ENCODE peak calls at places on chromosome 10, in four cellular contexts. T is hepatic stellate cell, W is COR-L47, H is NCI-H1417 treated with DMSO at 0.1 percent for 48 hours. X is an unnamed sample.

GRCh38 chr10:84696610-84697009 is 368.2 kb downstream of the CCSER2 start:
- DNase-seq in T (no peak), H (no peak), W (no peak), X (no peak)

GRCh38 chr10:95606922-95607321 is 45.8 kb upstream of the SORBS1 start:
- DNase-seq in H (no peak), W (no peak), T (no peak), X (no peak)

GRCh38 chr10:26367771-26368170 is 70.4 kb upstream of the APBB1IP start:
- DNase-seq in H (no peak), T (no peak), W (no peak), X (no peak)

GRCh38 chr10:122461367-122461728 is at the start of gene HTRA1:
- DNase-seq in H (no peak), T (peak), W (peak), X (peak)

GRCh38 chr10:34127676-34128075 is 687.4 kb downstream of the PARD3 start:
- DNase-seq in H (no peak), T (no peak), W (no peak), X (no peak)

GRCh38 chr10:110074298-110074697 is 66.5 kb downstream of the ADD3 start:
- DNase-seq in W (no peak), H (no peak), T (no peak), X (no peak)

GRCh38 chr10:3924344-3924743 is 139.3 kb upstream of the KLF6 start:
- DNase-seq in T (peak), W (no peak), H (no peak), X (no peak)

GRCh38 chr10:124717911-124718734 is 26.1 kb downstream of the FAM53B start:
- DNase-seq in H (no peak), W (no peak), T (no peak), X (no peak)

GRCh38 chr10:13930123-13930522 is 343.4 kb downstream of the PRPF18 start:
- DNase-seq in W (no peak), H (no peak), T (no peak), X (no peak)

GRCh38 chr10:94010886-94011285 is 17.2 kb downstream of the PLCE1 start:
- DNase-seq in T (no peak), W (no peak), H (no peak), X (no peak)

GRCh38 chr10:132891313-132891712 is 51.1 kb downstream of the CFAP46 start:
- DNase-seq in T (no peak), W (no peak), H (no peak), X (no peak)

GRCh38 chr10:7756360-7756992 is 31.3 kb downstream of the KIN start:
- DNase-seq in T (peak), W (no peak), H (no peak), X (no peak)

GRCh38 chr10:8054498-8055407 is at the start of gene GATA3:
- DNase-seq in W (no peak), T (peak), H (no peak), X (peak)

GRCh38 chr10:123565691-123566660 is 100.2 kb upstream of the GPR26 start:
- DNase-seq in H (no peak), T (no peak), W (no peak), X (no peak)

GRCh38 chr10:97140284-97140846 is 45.4 kb downstream of the SLIT1 start:
- DNase-seq in W (no peak), T (no peak), H (no peak), X (no peak)

GRCh38 chr10:74542077-74542476 is 284.3 kb upstream of the KAT6B start:
- DNase-seq in W (no peak), H (no peak), T (peak), X (peak)

GRCh38 chr10:132627736-132628512 is 90.3 kb downstream of the INPP5A start:
- DNase-seq in W (no peak), H (no peak), T (peak), X (no peak)

GRCh38 chr10:1634239-1634638 is 103.1 kb downstream of the ADARB2 start:
- DNase-seq in H (no peak), W (no peak), T (no peak), X (no peak)

GRCh38 chr10:100009283-100009792 is 409 bp downstream of the DNMBP start:
- DNase-seq in W (peak), H (no peak), T (peak), X (peak)

GRCh38 chr10:72846225-72846624 is 47.3 kb upstream of the OIT3 start:
- DNase-seq in T (no peak), H (no peak), W (no peak), X (no peak)